ENCODE peak calls at places on chromosomes 2 and 18, in nine cellular contexts. G, U, X, E, H, O, B, Y and T are unnamed samples.

GRCh38 chr18:36415606-36416005 is 118.1 kb downstream of the FHOD3 start:
- DNase-seq in O (no peak), U (no peak), B (no peak), X (no peak), Y (no peak), G (no peak), H (no peak), E (no peak), T (no peak)

GRCh38 chr2:54558188-54558975 is 102.3 kb downstream of the SPTBN1 start:
- DNase-seq in G (no peak), B (peak), X (peak), Y (peak), H (peak), E (peak), U (no peak), O (peak), T (no peak)

GRCh38 chr2:155840661-155841060 is 491.9 kb downstream of the NR4A2 start:
- DNase-seq in B (no peak), Y (no peak), X (no peak), E (no peak), O (no peak), H (no peak), G (no peak), U (no peak), T (no peak)

GRCh38 chr2:241811209-241811951 is 2.4 kb downstream of the NEU4 start:
- DNase-seq in Y (no peak), B (no peak), E (no peak), X (peak), H (peak), O (no peak), G (no peak), U (peak), T (no peak)

GRCh38 chr2:80348953-80349352 is 44.4 kb upstream of the LRRTM1 start:
- DNase-seq in H (no peak), X (no peak), Y (no peak), E (no peak), G (no peak), B (no peak), O (no peak), U (no peak), T (no peak)

GRCh38 chr2:137173514-137173913 is 408.2 kb downstream of the THSD7B start:
- DNase-seq in B (no peak), U (no peak), E (peak), H (no peak), Y (no peak), X (no peak), O (no peak), G (no peak), T (no peak)

GRCh38 chr2:240567872-240568677 is at the start of gene RNPEPL1:
- DNase-seq in O (peak), E (peak), B (peak), X (peak), Y (peak), G (no peak), U (no peak), H (peak), T (no peak)

GRCh38 chr2:79627237-79627636 is 114.4 kb downstream of the CTNNA2 start:
- DNase-seq in B (no peak), H (no peak), X (no peak), G (no peak), U (no peak), O (no peak), Y (no peak), E (no peak), T (no peak)

GRCh38 chr18:46211816-46212215 is 107.6 kb downstream of the HAUS1 start:
- DNase-seq in O (no peak), E (no peak), Y (no peak), H (no peak), B (no peak), U (no peak), G (no peak), X (no peak), T (no peak)

GRCh38 chr2:179613701-179614100 is 247.7 kb downstream of the ZNF385B start:
- DNase-seq in E (no peak), X (no peak), G (no peak), O (no peak), U (no peak), H (no peak), B (no peak), Y (no peak), T (no peak)

GRCh38 chr2:231655494-231656408 is 52.6 kb upstream of the PTMA start:
- DNase-seq in Y (peak), X (no peak), H (no peak), U (no peak), B (no peak), E (no peak), G (no peak), O (no peak), T (no peak)

GRCh38 chr2:178280261-178280852 is 86.0 kb downstream of the OSBPL6 start:
- DNase-seq in H (no peak), G (no peak), X (no peak), E (peak), U (no peak), O (no peak), Y (peak), B (peak), T (peak)

GRCh38 chr2:105934467-105934866 is 189.8 kb downstream of the NCK2 start:
- DNase-seq in Y (no peak), O (no peak), H (no peak), E (no peak), B (no peak), U (no peak), G (no peak), X (no peak), T (no peak)

GRCh38 chr2:174984561-174984960 is 20.6 kb downstream of the CHN1 start:
- DNase-seq in E (no peak), O (no peak), X (no peak), Y (no peak), U (no peak), B (no peak), G (no peak), H (no peak), T (no peak)

GRCh38 chr2:109526442-109526970 is 87.3 kb downstream of the SEPTIN10 start:
- DNase-seq in G (no peak), H (no peak), Y (no peak), U (no peak), E (no peak), O (no peak), X (no peak), B (no peak), T (no peak)

GRCh38 chr2:8023241-8023640 is 658.6 kb upstream of the ID2 start:
- DNase-seq in E (no peak), O (no peak), X (no peak), B (no peak), G (no peak), H (no peak), Y (no peak), U (no peak), T (no peak)

GRCh38 chr2:7609556-7610323 is 692.5 kb downstream of the RNF144A start:
- DNase-seq in O (no peak), H (no peak), Y (no peak), B (no peak), G (no peak), X (no peak), E (no peak), U (no peak), T (no peak)

GRCh38 chr2:65640793-65641103 is 208.3 kb upstream of the SPRED2 start:
- DNase-seq in U (no peak), X (no peak), G (no peak), Y (no peak), O (no peak), E (no peak), H (no peak), B (no peak), T (no peak)

GRCh38 chr2:106193491-106193976 is 567 bp downstream of the UXS1 start:
- DNase-seq in B (peak), Y (no peak), H (peak), G (no peak), X (peak), U (no peak), E (peak), O (no peak), T (no peak)

GRCh38 chr2:179106342-179107178 is 56.6 kb upstream of the CCDC141 start:
- DNase-seq in Y (peak), E (no peak), U (peak), X (peak), H (peak), G (no peak), B (no peak), O (no peak), T (no peak)

GRCh38 chr2:157404363-157404762 is 39.5 kb downstream of the CYTIP start:
- DNase-seq in Y (no peak), U (no peak), X (no peak), G (peak), E (no peak), O (peak), B (no peak), H (no peak), T (no peak)

GRCh38 chr2:118387509-118387908 is 299.2 kb downstream of the INSIG2 start:
- DNase-seq in U (no peak), X (no peak), Y (no peak), H (no peak), O (no peak), E (no peak), G (no peak), B (no peak), T (no peak)

GRCh38 chr18:48580066-48580465 is 41.2 kb downstream of the CTIF start:
- DNase-seq in X (no peak), O (no peak), E (no peak), B (no peak), G (no peak), Y (no peak), H (no peak), U (no peak), T (no peak)

GRCh38 chr2:74703373-74703772 is 49.3 kb downstream of the SEMA4F start:
- DNase-seq in G (no peak), H (peak), E (no peak), Y (no peak), X (no peak), B (no peak), O (no peak), U (no peak), T (no peak)

GRCh38 chr2:227123697-227124096 is 40.3 kb downstream of the COL4A4 start:
- DNase-seq in E (no peak), X (no peak), B (no peak), Y (no peak), O (no peak), H (no peak), G (no peak), U (no peak), T (no peak)

GRCh38 chr18:50586710-50587109 is 26.8 kb downstream of the MAPK4 start:
- DNase-seq in G (no peak), U (no peak), B (no peak), Y (no peak), E (no peak), X (no peak), H (no peak), O (no peak), T (no peak)